ENCODE peak calls at places on chromosome 20, in six cellular contexts. One of them, this sample, is unnamed.
A peak's percentile ranks its signal among the peaks of the same experiment; 100 is the strongest.

GRCh38 chr20:49589747-49590146 is 21.8 kb upstream of the PTGIS start:
- DNase-seq in GM13976: no peak
- DNase-seq in substantia nigra: no peak
- DNase-seq in NCI-H187 treated with DMSO at 0.1 percent for 48 hours: no peak
- DNase-seq in COR-L47: no peak
- DNase-seq in CD4-positive, alpha-beta T cell: no peak
- DNase-seq in this sample: no peak

GRCh38 chr20:23234311-23235078 is 116.1 kb upstream of the NXT1 start:
- DNase-seq in GM13976: no peak
- DNase-seq in NCI-H187 treated with DMSO at 0.1 percent for 48 hours: no peak
- DNase-seq in substantia nigra: no peak
- DNase-seq in COR-L47: no peak
- DNase-seq in CD4-positive, alpha-beta T cell: no peak
- DNase-seq in this sample: no peak

GRCh38 chr20:64064145-64064698 is 1.2 kb downstream of the TCEA2 start:
- DNase-seq in NCI-H187 treated with DMSO at 0.1 percent for 48 hours: no peak
- DNase-seq in CD4-positive, alpha-beta T cell: no peak
- DNase-seq in COR-L47: no peak
- DNase-seq in GM13976: no peak
- DNase-seq in substantia nigra: no peak
- DNase-seq in this sample: no peak

GRCh38 chr20:2300002-2300401 is 4.2 kb downstream of the TGM3 start:
- DNase-seq in CD4-positive, alpha-beta T cell: no peak
- DNase-seq in COR-L47: no peak
- DNase-seq in substantia nigra: no peak
- DNase-seq in NCI-H187 treated with DMSO at 0.1 percent for 48 hours: no peak
- DNase-seq in GM13976: no peak
- DNase-seq in this sample: no peak

GRCh38 chr20:7520361-7520760 is 419.9 kb downstream of the HAO1 start:
- DNase-seq in GM13976: no peak
- DNase-seq in COR-L47: no peak
- DNase-seq in CD4-positive, alpha-beta T cell: no peak
- DNase-seq in substantia nigra: no peak
- DNase-seq in NCI-H187 treated with DMSO at 0.1 percent for 48 hours: no peak
- DNase-seq in this sample: no peak

GRCh38 chr20:37071481-37071911 is 24.3 kb downstream of the RBL1 start:
- DNase-seq in GM13976: no peak
- DNase-seq in substantia nigra: no peak
- DNase-seq in COR-L47: no peak
- DNase-seq in CD4-positive, alpha-beta T cell: no peak
- DNase-seq in NCI-H187 treated with DMSO at 0.1 percent for 48 hours: no peak
- DNase-seq in this sample: no peak

GRCh38 chr20:2847802-2848201 is 7.3 kb downstream of the VPS16 start:
- DNase-seq in NCI-H187 treated with DMSO at 0.1 percent for 48 hours: no peak
- DNase-seq in CD4-positive, alpha-beta T cell: no peak
- DNase-seq in GM13976: no peak
- DNase-seq in substantia nigra: no peak
- DNase-seq in COR-L47: no peak
- DNase-seq in this sample: no peak

GRCh38 chr20:6827472-6827871 is 60.0 kb downstream of the BMP2 start:
- DNase-seq in GM13976: no peak
- DNase-seq in COR-L47: no peak
- DNase-seq in CD4-positive, alpha-beta T cell: no peak
- DNase-seq in NCI-H187 treated with DMSO at 0.1 percent for 48 hours: no peak
- DNase-seq in substantia nigra: no peak
- DNase-seq in this sample: no peak

GRCh38 chr20:59933849-59934585 is 580 bp upstream of the SYCP2 start:
- DNase-seq in NCI-H187 treated with DMSO at 0.1 percent for 48 hours: no peak
- DNase-seq in GM13976: peak; percentile 89
- DNase-seq in CD4-positive, alpha-beta T cell: peak; percentile 75
- DNase-seq in substantia nigra: peak; percentile 71
- DNase-seq in COR-L47: peak; percentile 22
- DNase-seq in this sample: peak; percentile 76

GRCh38 chr20:35831983-35832382 is 60.2 kb downstream of the PHF20 start:
- DNase-seq in GM13976: no peak
- DNase-seq in substantia nigra: no peak
- DNase-seq in CD4-positive, alpha-beta T cell: no peak
- DNase-seq in NCI-H187 treated with DMSO at 0.1 percent for 48 hours: no peak
- DNase-seq in COR-L47: no peak
- DNase-seq in this sample: no peak

GRCh38 chr20:63574829-63575720 is 1.0 kb upstream of the HELZ2 start:
- DNase-seq in GM13976: no peak
- DNase-seq in CD4-positive, alpha-beta T cell: no peak
- DNase-seq in substantia nigra: no peak
- DNase-seq in COR-L47: no peak
- DNase-seq in NCI-H187 treated with DMSO at 0.1 percent for 48 hours: no peak
- DNase-seq in this sample: no peak

GRCh38 chr20:34713194-34713943 is 9.2 kb downstream of the TP53INP2 start:
- DNase-seq in substantia nigra: no peak
- DNase-seq in COR-L47: no peak
- DNase-seq in NCI-H187 treated with DMSO at 0.1 percent for 48 hours: no peak
- DNase-seq in CD4-positive, alpha-beta T cell: no peak
- DNase-seq in GM13976: no peak
- DNase-seq in this sample: no peak

GRCh38 chr20:54711061-54711460 is 235.7 kb downstream of the DOK5 start:
- DNase-seq in CD4-positive, alpha-beta T cell: no peak
- DNase-seq in COR-L47: no peak
- DNase-seq in NCI-H187 treated with DMSO at 0.1 percent for 48 hours: no peak
- DNase-seq in GM13976: no peak
- DNase-seq in substantia nigra: no peak
- DNase-seq in this sample: no peak

GRCh38 chr20:37897008-37897548 is 5.8 kb upstream of the VSTM2L start:
- DNase-seq in COR-L47: peak; percentile 15
- DNase-seq in GM13976: no peak
- DNase-seq in CD4-positive, alpha-beta T cell: no peak
- DNase-seq in substantia nigra: no peak
- DNase-seq in NCI-H187 treated with DMSO at 0.1 percent for 48 hours: no peak
- DNase-seq in this sample: no peak

GRCh38 chr20:25046736-25047666 is 10.9 kb downstream of the ACSS1 start:
- DNase-seq in CD4-positive, alpha-beta T cell: no peak
- DNase-seq in substantia nigra: no peak
- DNase-seq in GM13976: no peak
- DNase-seq in COR-L47: no peak
- DNase-seq in NCI-H187 treated with DMSO at 0.1 percent for 48 hours: no peak
- DNase-seq in this sample: no peak

GRCh38 chr20:20849126-20849525 is 136.7 kb upstream of the RALGAPA2 start:
- DNase-seq in GM13976: no peak
- DNase-seq in COR-L47: no peak
- DNase-seq in NCI-H187 treated with DMSO at 0.1 percent for 48 hours: no peak
- DNase-seq in CD4-positive, alpha-beta T cell: no peak
- DNase-seq in substantia nigra: peak; percentile 71
- DNase-seq in this sample: peak; percentile 64

GRCh38 chr20:63242736-63243135 is 7.0 kb downstream of the BIRC7 start:
- DNase-seq in GM13976: no peak
- DNase-seq in substantia nigra: no peak
- DNase-seq in CD4-positive, alpha-beta T cell: no peak
- DNase-seq in COR-L47: no peak
- DNase-seq in NCI-H187 treated with DMSO at 0.1 percent for 48 hours: no peak
- DNase-seq in this sample: no peak

GRCh38 chr20:56187791-56188190 is 60.7 kb upstream of the MC3R start:
- DNase-seq in substantia nigra: no peak
- DNase-seq in COR-L47: peak; percentile 93
- DNase-seq in NCI-H187 treated with DMSO at 0.1 percent for 48 hours: no peak
- DNase-seq in CD4-positive, alpha-beta T cell: no peak
- DNase-seq in GM13976: no peak
- DNase-seq in this sample: no peak

GRCh38 chr20:51571470-51571794 is 28.9 kb upstream of the NFATC2 start:
- DNase-seq in CD4-positive, alpha-beta T cell: no peak
- DNase-seq in substantia nigra: no peak
- DNase-seq in GM13976: no peak
- DNase-seq in COR-L47: no peak
- DNase-seq in NCI-H187 treated with DMSO at 0.1 percent for 48 hours: no peak
- DNase-seq in this sample: no peak

GRCh38 chr20:11654766-11655165 is 262.9 kb upstream of the BTBD3 start:
- DNase-seq in NCI-H187 treated with DMSO at 0.1 percent for 48 hours: no peak
- DNase-seq in substantia nigra: no peak
- DNase-seq in COR-L47: no peak
- DNase-seq in CD4-positive, alpha-beta T cell: no peak
- DNase-seq in GM13976: no peak
- DNase-seq in this sample: no peak

GRCh38 chr20:48682529-48683385 is 145.0 kb downstream of the PREX1 start:
- DNase-seq in COR-L47: peak; percentile 98
- DNase-seq in CD4-positive, alpha-beta T cell: no peak
- DNase-seq in substantia nigra: peak; percentile 27
- DNase-seq in NCI-H187 treated with DMSO at 0.1 percent for 48 hours: peak; percentile 70
- DNase-seq in GM13976: no peak
- DNase-seq in this sample: peak; percentile 43

GRCh38 chr20:17407550-17407949 is 123.6 kb downstream of the BFSP1 start:
- DNase-seq in substantia nigra: no peak
- DNase-seq in NCI-H187 treated with DMSO at 0.1 percent for 48 hours: no peak
- DNase-seq in COR-L47: no peak
- DNase-seq in GM13976: no peak
- DNase-seq in CD4-positive, alpha-beta T cell: no peak
- DNase-seq in this sample: no peak

GRCh38 chr20:21503345-21503744 is 10.5 kb downstream of the NKX2-2 start:
- DNase-seq in substantia nigra: no peak
- DNase-seq in GM13976: peak; percentile 70
- DNase-seq in CD4-positive, alpha-beta T cell: no peak
- DNase-seq in COR-L47: no peak
- DNase-seq in NCI-H187 treated with DMSO at 0.1 percent for 48 hours: no peak
- DNase-seq in this sample: no peak